ENCODE peak calls at places on chromosomes 6 and 20, in seven cellular contexts. K is left ventricle myocardium inferior; Y is PC-3; V is right cardiac atrium; R is A549; T is naive thymus-derived CD4-positive, alpha-beta T cell; C is CD4-positive, CD25-positive, alpha-beta regulatory T cell. L is an unnamed sample.

GRCh38 chr20:44990425-44990824 is 24.1 kb downstream of the STK4 start:
- DNase-seq in V (peak; percentile 36), C (no peak), R (no peak), T (no peak), Y (no peak), K (no peak), L (no peak)

GRCh38 chr6:163760860-163761259 is 346.3 kb downstream of the QKI start:
- DNase-seq in Y (no peak), C (no peak), R (no peak), V (no peak), K (no peak), T (no peak), L (no peak)

GRCh38 chr6:2021713-2022125 is 223.7 kb downstream of the GMDS start:
- DNase-seq in R (no peak), C (no peak), Y (peak; percentile 66), T (no peak), K (peak; percentile 80), V (peak; percentile 90), L (peak; percentile 81)

GRCh38 chr6:129889580-129889979 is 28.5 kb upstream of the TMEM244 start:
- DNase-seq in V (no peak), R (no peak), Y (peak; percentile 90), K (no peak), C (no peak), T (no peak), L (no peak)

GRCh38 chr6:44676826-44677433 is 289.4 kb downstream of the CDC5L start:
- DNase-seq in Y (peak; percentile 47), T (no peak), K (no peak), R (no peak), C (no peak), V (no peak), L (no peak)

GRCh38 chr6:124324237-124324636 is 520.6 kb downstream of the NKAIN2 start:
- DNase-seq in V (no peak), T (no peak), K (no peak), R (no peak), Y (no peak), C (no peak), L (no peak)

GRCh38 chr6:343960-344815 is 47.4 kb upstream of the IRF4 start:
- DNase-seq in V (peak; percentile 73), C (no peak), K (no peak), T (no peak), Y (no peak), R (no peak), L (no peak)

GRCh38 chr20:59050437-59050836 is 7.9 kb upstream of the PRELID3B start:
- DNase-seq in T (no peak), V (no peak), K (no peak), R (no peak), C (no peak), Y (no peak), L (no peak)

GRCh38 chr20:57947421-57948176 is 237.8 kb upstream of the PMEPA1 start:
- DNase-seq in T (no peak), R (no peak), K (peak; percentile 34), V (no peak), Y (no peak), C (no peak), L (no peak)

GRCh38 chr6:88166901-88167624 is 916 bp upstream of the CNR1 start:
- DNase-seq in T (no peak), Y (no peak), C (no peak), V (peak; percentile 41), K (no peak), R (no peak), L (no peak)

GRCh38 chr6:154590770-154591169 is 80.3 kb upstream of the CNKSR3 start:
- DNase-seq in K (no peak), T (no peak), V (no peak), R (no peak), Y (peak; percentile 13), C (no peak), L (no peak)

GRCh38 chr20:48760403-48760889 is 67.4 kb downstream of the PREX1 start:
- DNase-seq in K (no peak), C (peak; percentile 78), V (no peak), Y (peak; percentile 86), T (peak; percentile 65), R (no peak), L (no peak)

GRCh38 chr6:139800837-139801236 is 426.4 kb upstream of the CITED2 start:
- DNase-seq in Y (no peak), T (no peak), V (no peak), R (no peak), K (no peak), C (no peak), L (no peak)

GRCh38 chr20:23399568-23400241 is 21.6 kb downstream of the NAPB start:
- DNase-seq in C (no peak), K (no peak), V (no peak), T (no peak), R (peak; percentile 28), Y (peak; percentile 15), L (no peak)

GRCh38 chr6:90144928-90145520 is 151.6 kb downstream of the BACH2 start:
- DNase-seq in R (no peak), C (no peak), V (no peak), T (no peak), K (no peak), Y (no peak), L (no peak)

GRCh38 chr6:169825558-169826225 is 74.3 kb downstream of the ERMARD start:
- DNase-seq in V (no peak), K (no peak), T (no peak), Y (no peak), C (no peak), R (no peak), L (no peak)

GRCh38 chr6:101392561-101393230 is 812 bp upstream of the GRIK2 start:
- DNase-seq in R (no peak), V (peak; percentile 28), K (no peak), T (no peak), Y (peak; percentile 7), C (no peak), L (peak; percentile 34)

GRCh38 chr6:125191916-125192609 is 38.5 kb downstream of the TPD52L1 start:
- DNase-seq in R (peak; percentile 47), C (peak; percentile 40), K (peak; percentile 22), V (peak; percentile 58), Y (peak; percentile 82), T (peak; percentile 55), L (peak; percentile 68)

GRCh38 chr6:76264466-76264865 is 192.0 kb upstream of the IMPG1 start:
- DNase-seq in V (no peak), T (no peak), Y (peak; percentile 28), K (no peak), C (no peak), R (no peak), L (no peak)

GRCh38 chr20:52039746-52040145 is 151.8 kb downstream of the ZFP64 start:
- DNase-seq in R (no peak), T (no peak), K (no peak), Y (no peak), V (no peak), C (no peak), L (no peak)

DNA sequence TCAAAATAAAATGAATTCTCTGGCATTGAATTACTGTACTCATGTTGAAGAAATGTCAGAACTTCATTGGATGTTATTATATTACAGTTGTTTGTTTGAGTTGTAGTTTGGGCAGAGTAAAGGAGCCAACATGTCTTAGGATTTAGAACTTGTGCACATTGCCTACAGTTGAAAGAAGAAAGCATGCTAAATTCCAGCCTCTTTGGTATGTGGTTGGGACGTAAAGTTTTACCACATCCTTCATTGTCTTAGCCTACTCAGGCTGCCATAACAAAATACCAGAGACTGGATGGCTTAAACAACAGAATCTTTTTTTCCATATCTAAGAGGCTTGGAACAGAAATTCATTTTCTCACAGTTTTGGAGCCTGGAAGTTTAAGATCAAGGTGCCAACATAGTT is 42.4 kb downstream of the HFE start:
- DNase-seq in K (no peak), C (peak; percentile 22), V (no peak), R (no peak), Y (no peak), T (peak; percentile 50), L (no peak)
- H3K4me3 ChIP-seq in K (no peak overlapping the region), C (peak overlapping the region; percentile 17), V (no peak overlapping the region), R (no peak overlapping the region), Y (no peak overlapping the region), T (no peak overlapping the region), L (no peak overlapping the region)

DNA sequence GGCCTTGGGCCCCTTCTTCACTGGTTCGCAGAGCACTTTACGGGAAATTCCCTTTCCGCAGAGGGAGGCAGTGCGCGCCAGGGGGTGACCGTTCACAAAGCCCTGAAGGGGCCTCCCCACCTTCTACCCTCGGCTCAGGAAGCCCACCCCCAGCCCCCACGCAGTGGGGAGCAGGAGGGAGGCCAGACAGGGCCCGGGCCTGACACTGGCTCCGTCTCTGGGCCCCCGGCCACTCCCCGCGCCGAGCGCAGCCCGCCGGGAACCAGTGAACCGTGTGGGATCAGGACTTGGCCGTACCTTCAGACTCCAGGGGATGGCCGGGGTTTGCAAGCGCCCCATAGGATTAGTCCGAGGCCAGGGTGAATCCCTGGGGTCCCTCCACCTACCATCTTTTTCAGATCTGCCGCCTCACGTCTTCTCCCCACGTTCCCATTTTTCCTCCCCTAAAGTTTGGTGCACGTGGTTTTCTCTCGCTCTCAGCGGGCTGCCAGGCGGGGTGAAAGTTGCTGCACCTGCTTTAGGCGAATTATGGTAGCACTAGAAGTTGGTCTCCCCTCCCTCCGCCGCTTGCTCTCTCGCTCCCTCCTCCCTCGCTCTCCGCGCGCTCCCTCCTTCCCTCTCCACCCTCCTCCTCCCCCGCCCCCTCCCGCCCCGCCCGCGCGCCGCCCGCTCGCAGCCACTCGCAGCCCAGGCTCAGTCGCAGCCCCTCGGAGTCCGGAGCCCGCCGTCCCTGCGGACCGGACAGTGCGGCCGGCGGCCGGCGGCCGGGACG is at the start of gene FOXP4:
- DNase-seq in Y (peak; percentile 90), C (peak; percentile 80), V (peak; percentile 96), T (peak; percentile 83), R (peak; percentile 79), K (peak; percentile 90), L (peak; percentile 95)
- H3K9me3 ChIP-seq in Y (no peaks in the 10 kb centered on the region), C (no peaks in the 10 kb centered on the region), V (no peaks in the 10 kb centered on the region), T (no peaks in the 10 kb centered on the region), R (no peaks in the 10 kb centered on the region), K (no peaks in the 10 kb centered on the region), L (no peaks in the 10 kb centered on the region)

DNA sequence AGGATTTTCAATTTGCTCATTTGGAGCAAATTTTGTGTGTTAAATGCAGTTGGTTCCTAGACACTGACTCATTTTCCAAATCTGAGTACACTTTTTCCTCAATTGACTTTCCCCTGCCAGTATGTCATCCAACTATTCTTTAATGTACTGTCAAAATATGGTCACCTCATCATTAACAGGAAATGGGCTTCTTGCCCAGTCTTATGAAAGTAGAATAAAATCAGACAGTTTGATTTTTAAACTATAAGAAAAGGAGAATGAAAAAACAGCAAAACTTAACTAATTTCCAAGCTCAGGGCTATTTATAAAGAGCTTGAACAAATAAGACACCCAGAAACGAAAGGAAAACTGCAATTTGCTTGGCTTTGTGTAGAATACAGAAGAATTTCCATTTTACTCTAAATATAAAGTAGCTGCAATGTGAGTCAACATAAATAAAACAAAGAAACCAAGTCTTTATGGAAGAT is 43.7 kb upstream of the RAB23 start:
- DNase-seq in V (no peak), C (no peak), Y (peak; percentile 69), K (no peak), T (no peak), R (no peak), L (no peak)
- H3K27ac ChIP-seq in V (no peak overlapping the region), C (no peak overlapping the region), Y (peak overlapping the region; percentile 51), K (no peak overlapping the region), T (no peak overlapping the region), R (no peak overlapping the region), L (no peak overlapping the region)

DNA sequence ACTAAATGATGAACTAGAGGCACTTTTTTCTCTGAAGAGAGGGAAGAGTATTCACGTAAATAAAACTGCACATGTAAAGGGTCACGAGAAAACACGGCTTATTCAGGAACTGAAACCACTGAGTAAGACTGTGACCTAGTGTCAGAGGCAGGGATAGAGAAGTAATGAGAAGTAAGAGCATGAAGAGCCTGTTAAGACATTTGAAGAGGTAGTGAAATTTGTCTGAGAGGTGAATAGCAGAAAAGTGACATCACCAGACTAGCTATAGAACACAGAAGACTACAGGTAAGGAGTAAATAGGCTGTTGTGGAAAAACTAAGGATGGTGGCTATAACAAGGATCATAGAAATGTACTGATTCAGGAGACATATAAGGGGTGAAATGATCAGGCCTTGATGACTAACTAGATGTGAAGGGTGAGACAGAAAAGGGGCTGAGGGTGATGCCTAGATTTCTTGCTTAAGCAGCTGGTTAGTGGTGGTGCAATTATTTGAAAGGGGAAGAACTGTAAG is 76.8 kb downstream of the REV3L start:
- DNase-seq in Y (no peak), K (no peak), T (no peak), C (no peak), V (no peak), R (no peak), L (no peak)
- H3K4me3 ChIP-seq in Y (no peak overlapping the region), K (no peak overlapping the region), T (no peak overlapping the region), C (no peak overlapping the region), V (no peak overlapping the region), R (no peak overlapping the region), L (no peak overlapping the region)